ENCODE peak calls at places on chromosomes 2 and 18, in four cellular contexts. One of them, this sample, is unnamed.

GRCh38 chr2:219470429-219470828 is 28.3 kb upstream of the GMPPA start:
- DNase-seq in cardiac fibroblast: no peak
- DNase-seq in thoracic aorta: no peak
- DNase-seq in chondrocyte: no peak
- DNase-seq in this sample: no peak

GRCh38 chr18:36420826-36421225 is 123.3 kb downstream of the FHOD3 start:
- DNase-seq in cardiac fibroblast: peak; percentile 33
- DNase-seq in thoracic aorta: no peak
- DNase-seq in chondrocyte: no peak
- DNase-seq in this sample: no peak

GRCh38 chr2:152549428-152549827 is 167.8 kb downstream of the PRPF40A start:
- DNase-seq in cardiac fibroblast: peak; percentile 33
- DNase-seq in thoracic aorta: no peak
- DNase-seq in chondrocyte: no peak
- DNase-seq in this sample: no peak

GRCh38 chr18:79518028-79518682 is 122.4 kb downstream of the NFATC1 start:
- DNase-seq in cardiac fibroblast: no peak
- DNase-seq in thoracic aorta: no peak
- DNase-seq in chondrocyte: peak; percentile 72
- DNase-seq in this sample: peak; percentile 52

GRCh38 chr2:85954192-85954900 is 65.6 kb upstream of the ST3GAL5 start:
- DNase-seq in cardiac fibroblast: no peak
- DNase-seq in thoracic aorta: no peak
- DNase-seq in chondrocyte: no peak
- DNase-seq in this sample: no peak

GRCh38 chr18:5868218-5868904 is 27.0 kb downstream of the TMEM200C start:
- DNase-seq in cardiac fibroblast: peak; percentile 91
- DNase-seq in thoracic aorta: no peak
- DNase-seq in chondrocyte: no peak
- DNase-seq in this sample: peak; percentile 82

GRCh38 chr2:38835990-38836389 is 39.7 kb downstream of the DHX57 start:
- DNase-seq in cardiac fibroblast: no peak
- DNase-seq in thoracic aorta: no peak
- DNase-seq in chondrocyte: no peak
- DNase-seq in this sample: no peak

GRCh38 chr2:137969418-137969765 is 5.1 kb downstream of the HNMT start:
- DNase-seq in cardiac fibroblast: peak; percentile 98
- DNase-seq in thoracic aorta: peak; percentile 11
- DNase-seq in chondrocyte: no peak
- DNase-seq in this sample: no peak

GRCh38 chr2:40434638-40435296 is 17.1 kb downstream of the SLC8A1 start:
- DNase-seq in cardiac fibroblast: peak; percentile 96
- DNase-seq in thoracic aorta: peak; percentile 39
- DNase-seq in chondrocyte: no peak
- DNase-seq in this sample: no peak

GRCh38 chr2:219059375-219059724 is 1.4 kb downstream of the IHH start:
- DNase-seq in cardiac fibroblast: no peak
- DNase-seq in thoracic aorta: no peak
- DNase-seq in chondrocyte: no peak
- DNase-seq in this sample: peak; percentile 53

GRCh38 chr2:239368906-239369584 is 31.8 kb downstream of the HDAC4 start:
- DNase-seq in cardiac fibroblast: no peak
- DNase-seq in thoracic aorta: no peak
- DNase-seq in chondrocyte: peak; percentile 67
- DNase-seq in this sample: peak; percentile 70

GRCh38 chr2:177234267-177234666 is 21.7 kb downstream of the HNRNPA3 start:
- DNase-seq in cardiac fibroblast: no peak
- DNase-seq in thoracic aorta: no peak
- DNase-seq in chondrocyte: no peak
- DNase-seq in this sample: no peak

GRCh38 chr2:111667542-111668273 is 216.3 kb downstream of the ANAPC1 start:
- DNase-seq in cardiac fibroblast: peak; percentile 87
- DNase-seq in thoracic aorta: no peak
- DNase-seq in chondrocyte: no peak
- DNase-seq in this sample: no peak

GRCh38 chr2:238100821-238101771 is 956 bp downstream of the ESPNL start:
- DNase-seq in cardiac fibroblast: no peak
- DNase-seq in thoracic aorta: no peak
- DNase-seq in chondrocyte: no peak
- DNase-seq in this sample: peak; percentile 65